ENCODE peak calls at places on chromosomes 4 and X, in eight cellular contexts. One of them, this sample, is unnamed.

GRCh38 chr4:139416073-139416673 is 37.7 kb upstream of the RAB33B start:
- DNase-seq in GM23248: peak
- DNase-seq in cerebellar nuclear complex: no peak
- DNase-seq in IMR-90: peak
- DNase-seq in lung: no peak
- DNase-seq in nucleus accumbens: no peak
- DNase-seq in kidney epithelial cell: peak
- DNase-seq in iris pigment epithelial cell: peak
- DNase-seq in this sample: peak

GRCh38 chr4:127997534-127998388 is 32.6 kb downstream of the ABHD18 start:
- DNase-seq in GM23248: peak
- DNase-seq in cerebellar nuclear complex: no peak
- DNase-seq in IMR-90: peak
- DNase-seq in lung: no peak
- DNase-seq in nucleus accumbens: no peak
- DNase-seq in kidney epithelial cell: no peak
- DNase-seq in iris pigment epithelial cell: peak
- DNase-seq in this sample: no peak

GRCh38 chrX:136353519-136354095 is 52.8 kb downstream of the ADGRG4 start:
- DNase-seq in GM23248: peak
- DNase-seq in cerebellar nuclear complex: no peak
- DNase-seq in IMR-90: no peak
- DNase-seq in lung: no peak
- DNase-seq in nucleus accumbens: no peak
- DNase-seq in kidney epithelial cell: no peak
- DNase-seq in iris pigment epithelial cell: peak
- DNase-seq in this sample: no peak

GRCh38 chr4:156408749-156409148 is 455.1 kb upstream of the CTSO start:
- DNase-seq in GM23248: peak
- DNase-seq in cerebellar nuclear complex: no peak
- DNase-seq in IMR-90: peak
- DNase-seq in lung: no peak
- DNase-seq in nucleus accumbens: no peak
- DNase-seq in kidney epithelial cell: no peak
- DNase-seq in iris pigment epithelial cell: no peak
- DNase-seq in this sample: no peak

GRCh38 chrX:33183366-33183765 is 28.0 kb downstream of the DMD start:
- DNase-seq in GM23248: no peak
- DNase-seq in cerebellar nuclear complex: no peak
- DNase-seq in IMR-90: peak
- DNase-seq in lung: no peak
- DNase-seq in nucleus accumbens: no peak
- DNase-seq in kidney epithelial cell: no peak
- DNase-seq in iris pigment epithelial cell: peak
- DNase-seq in this sample: peak

GRCh38 chr4:113077611-113078010 is 28.2 kb downstream of the ANK2 start:
- DNase-seq in GM23248: no peak
- DNase-seq in cerebellar nuclear complex: no peak
- DNase-seq in IMR-90: no peak
- DNase-seq in lung: no peak
- DNase-seq in nucleus accumbens: no peak
- DNase-seq in kidney epithelial cell: no peak
- DNase-seq in iris pigment epithelial cell: no peak
- DNase-seq in this sample: no peak

GRCh38 chr4:38873290-38873949 is 5.8 kb downstream of the FAM114A1 start:
- DNase-seq in GM23248: no peak
- DNase-seq in cerebellar nuclear complex: no peak
- DNase-seq in IMR-90: no peak
- DNase-seq in lung: no peak
- DNase-seq in nucleus accumbens: no peak
- DNase-seq in kidney epithelial cell: no peak
- DNase-seq in iris pigment epithelial cell: no peak
- DNase-seq in this sample: no peak

GRCh38 chr4:129344058-129344457 is 248.1 kb downstream of the C4orf33 start:
- DNase-seq in GM23248: peak
- DNase-seq in cerebellar nuclear complex: no peak
- DNase-seq in IMR-90: peak
- DNase-seq in lung: no peak
- DNase-seq in nucleus accumbens: no peak
- DNase-seq in kidney epithelial cell: no peak
- DNase-seq in iris pigment epithelial cell: peak
- DNase-seq in this sample: peak

This sample was measured in mucosa of gallbladder.